ENCODE peak calls at places on chromosome 2, in four cellular contexts. One of them, this sample, is unnamed.
A peak's percentile ranks its signal among the peaks of the same experiment; 100 is the strongest.

GRCh38 chr2:70123051-70123828 is 36.0 kb downstream of the PCBP1 start:
- DNase-seq in stomach: peak; percentile 66
- DNase-seq in CD8-positive, alpha-beta T cell: no peak
- DNase-seq in endothelial cell of umbilical vein: no peak
- DNase-seq in this sample: no peak

GRCh38 chr2:66080136-66080535 is 354.8 kb upstream of the MEIS1 start:
- DNase-seq in stomach: no peak
- DNase-seq in CD8-positive, alpha-beta T cell: no peak
- DNase-seq in endothelial cell of umbilical vein: no peak
- DNase-seq in this sample: no peak

GRCh38 chr2:177242136-177242987 is 22.2 kb downstream of the NFE2L2 start:
- DNase-seq in stomach: no peak
- DNase-seq in CD8-positive, alpha-beta T cell: no peak
- DNase-seq in endothelial cell of umbilical vein: peak; percentile 91
- DNase-seq in this sample: no peak

GRCh38 chr2:69163109-69163508 is 150.1 kb downstream of the ANTXR1 start:
- DNase-seq in stomach: no peak
- DNase-seq in CD8-positive, alpha-beta T cell: no peak
- DNase-seq in endothelial cell of umbilical vein: peak; percentile 68
- DNase-seq in this sample: no peak

GRCh38 chr2:162301151-162301804 is 17.2 kb downstream of the IFIH1 start:
- DNase-seq in stomach: peak; percentile 59
- DNase-seq in CD8-positive, alpha-beta T cell: peak; percentile 37
- DNase-seq in endothelial cell of umbilical vein: peak; percentile 63
- DNase-seq in this sample: no peak

GRCh38 chr2:191983591-191983990 is 136.7 kb upstream of the CAVIN2 start:
- DNase-seq in stomach: no peak
- DNase-seq in CD8-positive, alpha-beta T cell: no peak
- DNase-seq in endothelial cell of umbilical vein: peak; percentile 55
- DNase-seq in this sample: no peak

GRCh38 chr2:24241528-24241927 is 66.7 kb downstream of the FAM228A start:
- DNase-seq in stomach: no peak
- DNase-seq in CD8-positive, alpha-beta T cell: no peak
- DNase-seq in endothelial cell of umbilical vein: no peak
- DNase-seq in this sample: no peak

GRCh38 chr2:95208101-95208500 is 780 bp downstream of the ZNF892 start:
- DNase-seq in stomach: no peak
- DNase-seq in CD8-positive, alpha-beta T cell: no peak
- DNase-seq in endothelial cell of umbilical vein: no peak
- DNase-seq in this sample: no peak

GRCh38 chr2:72887032-72887835 is at the start of gene SPR:
- DNase-seq in stomach: peak; percentile 90
- DNase-seq in CD8-positive, alpha-beta T cell: peak; percentile 37
- DNase-seq in endothelial cell of umbilical vein: peak; percentile 70
- DNase-seq in this sample: no peak

GRCh38 chr2:189555243-189555642 is 25.3 kb downstream of the SLC40A1 start:
- DNase-seq in stomach: no peak
- DNase-seq in CD8-positive, alpha-beta T cell: no peak
- DNase-seq in endothelial cell of umbilical vein: no peak
- DNase-seq in this sample: no peak

GRCh38 chr2:19408592-19408991 is 50.2 kb upstream of the OSR1 start:
- DNase-seq in stomach: no peak
- DNase-seq in CD8-positive, alpha-beta T cell: no peak
- DNase-seq in endothelial cell of umbilical vein: no peak
- DNase-seq in this sample: no peak

GRCh38 chr2:189210250-189211075 is 30.9 kb upstream of the COL5A2 start:
- DNase-seq in stomach: no peak
- DNase-seq in CD8-positive, alpha-beta T cell: no peak
- DNase-seq in endothelial cell of umbilical vein: peak; percentile 94
- DNase-seq in this sample: no peak

GRCh38 chr2:240990266-240990529 is 8.2 kb upstream of the SNED1 start:
- DNase-seq in stomach: peak; percentile 25
- DNase-seq in CD8-positive, alpha-beta T cell: no peak
- DNase-seq in endothelial cell of umbilical vein: no peak
- DNase-seq in this sample: no peak

GRCh38 chr2:65499216-65499615 is 66.8 kb upstream of the SPRED2 start:
- DNase-seq in stomach: no peak
- DNase-seq in CD8-positive, alpha-beta T cell: no peak
- DNase-seq in endothelial cell of umbilical vein: no peak
- DNase-seq in this sample: no peak

GRCh38 chr2:132373391-132374135 is 43.0 kb upstream of the GPR39 start:
- DNase-seq in stomach: no peak
- DNase-seq in CD8-positive, alpha-beta T cell: no peak
- DNase-seq in endothelial cell of umbilical vein: no peak
- DNase-seq in this sample: no peak

GRCh38 chr2:181892795-181893435 is 1.4 kb downstream of the ITPRID2 start:
- DNase-seq in stomach: no peak
- DNase-seq in CD8-positive, alpha-beta T cell: no peak
- DNase-seq in endothelial cell of umbilical vein: peak; percentile 86
- DNase-seq in this sample: no peak

GRCh38 chr2:139790807-139791206 is 1010.6 kb upstream of the NXPH2 start:
- DNase-seq in stomach: no peak
- DNase-seq in CD8-positive, alpha-beta T cell: no peak
- DNase-seq in endothelial cell of umbilical vein: peak; percentile 45
- DNase-seq in this sample: no peak

GRCh38 chr2:15939556-15939853 is 845 bp upstream of the MYCN start:
- DNase-seq in stomach: peak; percentile 72
- DNase-seq in CD8-positive, alpha-beta T cell: peak; percentile 16
- DNase-seq in endothelial cell of umbilical vein: no peak
- DNase-seq in this sample: peak; percentile 86
- TF ChIP-seq CTCF in stomach: no peak
- TF ChIP-seq CTCF in CD8-positive, alpha-beta T cell: no peak
- TF ChIP-seq CTCF in endothelial cell of umbilical vein: peak; percentile 75
- TF ChIP-seq CTCF in this sample: no peak

DNA sequence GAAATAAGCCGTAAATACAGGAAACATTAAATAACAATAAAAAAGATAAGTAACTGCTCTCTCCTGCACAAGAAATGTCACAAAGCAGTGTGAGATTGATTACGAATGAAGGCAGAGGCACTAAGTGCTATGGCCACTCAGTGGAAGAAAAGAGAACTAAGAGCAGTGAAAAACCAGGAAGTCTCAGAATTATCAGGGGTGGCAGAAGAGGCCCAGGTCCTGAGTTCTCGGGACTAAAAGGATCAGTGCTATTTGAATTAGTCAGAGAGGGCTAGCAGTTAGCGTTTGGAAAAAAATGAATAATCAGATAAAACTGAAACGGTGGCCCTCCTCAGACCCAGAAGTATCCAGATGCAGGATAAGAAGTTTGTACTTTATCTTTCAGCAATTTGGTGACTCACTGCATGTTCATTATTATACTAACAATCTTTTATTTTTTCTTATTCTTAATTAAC is 367.1 kb downstream of the ZEB2 start:
- DNase-seq in stomach: no peak
- DNase-seq in CD8-positive, alpha-beta T cell: no peak
- DNase-seq in endothelial cell of umbilical vein: peak; percentile 59
- DNase-seq in this sample: no peak
- TF ChIP-seq CTCF in stomach: no peak
- TF ChIP-seq CTCF in CD8-positive, alpha-beta T cell: no peak
- TF ChIP-seq CTCF in endothelial cell of umbilical vein: no peak
- TF ChIP-seq CTCF in this sample: peak; percentile 8

GRCh38 chr2:102030855-102031527 is 39.2 kb downstream of the IL1R2 start:
- DNase-seq in stomach: no peak
- DNase-seq in CD8-positive, alpha-beta T cell: no peak
- DNase-seq in endothelial cell of umbilical vein: no peak
- DNase-seq in this sample: no peak

GRCh38 chr2:102033750-102034682 is 42.3 kb downstream of the IL1R2 start:
- DNase-seq in stomach: no peak
- DNase-seq in CD8-positive, alpha-beta T cell: no peak
- DNase-seq in endothelial cell of umbilical vein: no peak
- DNase-seq in this sample: no peak

GRCh38 chr2:102034683-102035606 is 43.2 kb downstream of the IL1R2 start:
- DNase-seq in stomach: no peak
- DNase-seq in CD8-positive, alpha-beta T cell: no peak
- DNase-seq in endothelial cell of umbilical vein: no peak
- DNase-seq in this sample: no peak

GRCh38 chr2:102032368-102033027 is 40.7 kb downstream of the IL1R2 start:
- DNase-seq in stomach: no peak
- DNase-seq in CD8-positive, alpha-beta T cell: no peak
- DNase-seq in endothelial cell of umbilical vein: no peak
- DNase-seq in this sample: no peak

GRCh38 chr2:102033028-102033749 is 41.4 kb downstream of the IL1R2 start:
- DNase-seq in stomach: peak; percentile 81
- DNase-seq in CD8-positive, alpha-beta T cell: no peak
- DNase-seq in endothelial cell of umbilical vein: peak; percentile 47
- DNase-seq in this sample: no peak
- TF ChIP-seq CTCF in stomach: no peak
- TF ChIP-seq CTCF in CD8-positive, alpha-beta T cell: no peak
- TF ChIP-seq CTCF in endothelial cell of umbilical vein: no peak
- TF ChIP-seq CTCF in this sample: no peak

GRCh38 chr2:46314065-46314835 is 17.0 kb downstream of the EPAS1 start:
- DNase-seq in stomach: no peak
- DNase-seq in CD8-positive, alpha-beta T cell: no peak
- DNase-seq in endothelial cell of umbilical vein: no peak
- DNase-seq in this sample: no peak

GRCh38 chr2:46311651-46312223 is 14.5 kb downstream of the EPAS1 start:
- DNase-seq in stomach: no peak
- DNase-seq in CD8-positive, alpha-beta T cell: no peak
- DNase-seq in endothelial cell of umbilical vein: no peak
- DNase-seq in this sample: no peak

GRCh38 chr2:46315103-46315890 is 18.1 kb downstream of the EPAS1 start:
- DNase-seq in stomach: peak; percentile 91
- DNase-seq in CD8-positive, alpha-beta T cell: no peak
- DNase-seq in endothelial cell of umbilical vein: peak; percentile 97
- DNase-seq in this sample: no peak

GRCh38 chr2:46310446-46310845 is 13.2 kb downstream of the EPAS1 start:
- DNase-seq in stomach: no peak
- DNase-seq in CD8-positive, alpha-beta T cell: no peak
- DNase-seq in endothelial cell of umbilical vein: no peak
- DNase-seq in this sample: no peak

GRCh38 chr2:46313063-46313462 is 15.9 kb downstream of the EPAS1 start:
- DNase-seq in stomach: no peak
- DNase-seq in CD8-positive, alpha-beta T cell: no peak
- DNase-seq in endothelial cell of umbilical vein: no peak
- DNase-seq in this sample: no peak
- TF ChIP-seq CTCF in stomach: no peak
- TF ChIP-seq CTCF in CD8-positive, alpha-beta T cell: no peak
- TF ChIP-seq CTCF in endothelial cell of umbilical vein: no peak
- TF ChIP-seq CTCF in this sample: no peak

GRCh38 chr2:54664238-54664786 is 59.1 kb upstream of the EML6 start:
- DNase-seq in stomach: no peak
- DNase-seq in CD8-positive, alpha-beta T cell: no peak
- DNase-seq in endothelial cell of umbilical vein: no peak
- DNase-seq in this sample: peak; percentile 23

GRCh38 chr2:54658548-54659207 is 64.8 kb upstream of the EML6 start:
- DNase-seq in stomach: no peak
- DNase-seq in CD8-positive, alpha-beta T cell: no peak
- DNase-seq in endothelial cell of umbilical vein: peak; percentile 17
- DNase-seq in this sample: peak; percentile 71

GRCh38 chr2:54663424-54664030 is 59.9 kb upstream of the EML6 start:
- DNase-seq in stomach: no peak
- DNase-seq in CD8-positive, alpha-beta T cell: no peak
- DNase-seq in endothelial cell of umbilical vein: no peak
- DNase-seq in this sample: no peak

GRCh38 chr2:54657664-54658083 is 65.8 kb upstream of the EML6 start:
- DNase-seq in stomach: peak; percentile 82
- DNase-seq in CD8-positive, alpha-beta T cell: no peak
- DNase-seq in endothelial cell of umbilical vein: peak; percentile 61
- DNase-seq in this sample: no peak

GRCh38 chr2:54660752-54661151 is 62.7 kb upstream of the EML6 start:
- DNase-seq in stomach: no peak
- DNase-seq in CD8-positive, alpha-beta T cell: no peak
- DNase-seq in endothelial cell of umbilical vein: no peak
- DNase-seq in this sample: peak; percentile 36
- TF ChIP-seq CTCF in stomach: no peak
- TF ChIP-seq CTCF in CD8-positive, alpha-beta T cell: no peak
- TF ChIP-seq CTCF in endothelial cell of umbilical vein: no peak
- TF ChIP-seq CTCF in this sample: no peak

GRCh38 chr2:200308001-200308400 is 1.5 kb downstream of the SPATS2L start:
- DNase-seq in stomach: no peak
- DNase-seq in CD8-positive, alpha-beta T cell: no peak
- DNase-seq in endothelial cell of umbilical vein: no peak
- DNase-seq in this sample: no peak

GRCh38 chr2:200309296-200309846 is 2.9 kb downstream of the SPATS2L start:
- DNase-seq in stomach: no peak
- DNase-seq in CD8-positive, alpha-beta T cell: no peak
- DNase-seq in endothelial cell of umbilical vein: no peak
- DNase-seq in this sample: no peak

GRCh38 chr2:200306969-200307811 is 697 bp downstream of the SPATS2L start:
- DNase-seq in stomach: peak; percentile 63
- DNase-seq in CD8-positive, alpha-beta T cell: no peak
- DNase-seq in endothelial cell of umbilical vein: peak; percentile 37
- DNase-seq in this sample: peak; percentile 84

GRCh38 chr2:200310545-200310971 is 4.1 kb downstream of the SPATS2L start:
- DNase-seq in stomach: no peak
- DNase-seq in CD8-positive, alpha-beta T cell: no peak
- DNase-seq in endothelial cell of umbilical vein: no peak
- DNase-seq in this sample: no peak

GRCh38 chr2:200308421-200309295 is 2.2 kb downstream of the SPATS2L start:
- DNase-seq in stomach: no peak
- DNase-seq in CD8-positive, alpha-beta T cell: no peak
- DNase-seq in endothelial cell of umbilical vein: peak; percentile 6
- DNase-seq in this sample: no peak
- TF ChIP-seq CTCF in stomach: no peak
- TF ChIP-seq CTCF in CD8-positive, alpha-beta T cell: no peak
- TF ChIP-seq CTCF in endothelial cell of umbilical vein: no peak
- TF ChIP-seq CTCF in this sample: peak; percentile 45

GRCh38 chr2:3267869-3268704 is 109.5 kb downstream of the EIPR1 start:
- DNase-seq in stomach: peak; percentile 13
- DNase-seq in CD8-positive, alpha-beta T cell: no peak
- DNase-seq in endothelial cell of umbilical vein: no peak
- DNase-seq in this sample: peak; percentile 82
- TF ChIP-seq CTCF in stomach: no peak
- TF ChIP-seq CTCF in CD8-positive, alpha-beta T cell: no peak
- TF ChIP-seq CTCF in endothelial cell of umbilical vein: no peak
- TF ChIP-seq CTCF in this sample: no peak

DNA sequence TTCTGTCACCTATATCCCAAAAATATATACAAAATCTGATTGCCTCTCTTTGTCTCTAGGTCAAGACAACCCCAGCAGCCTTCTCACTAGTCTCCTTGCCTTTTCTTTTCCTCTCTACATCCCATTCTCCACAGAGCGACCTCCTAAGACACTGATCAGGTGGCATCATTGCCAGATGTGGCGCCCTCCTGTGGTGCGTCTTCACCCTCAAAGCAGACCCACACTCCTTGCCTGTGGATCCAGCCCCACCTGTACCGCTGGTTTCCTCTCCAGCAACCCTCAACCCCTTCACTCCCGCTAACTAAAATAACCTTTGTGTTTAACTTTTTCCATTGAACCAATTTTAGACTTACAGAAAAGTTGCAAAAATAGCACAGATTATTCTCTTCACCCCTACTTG is 273.3 kb downstream of the GLI2 start:
- DNase-seq in stomach: no peak
- DNase-seq in CD8-positive, alpha-beta T cell: no peak
- DNase-seq in endothelial cell of umbilical vein: no peak
- DNase-seq in this sample: no peak
- TF ChIP-seq CTCF in stomach: no peak
- TF ChIP-seq CTCF in CD8-positive, alpha-beta T cell: no peak
- TF ChIP-seq CTCF in endothelial cell of umbilical vein: peak; percentile 36
- TF ChIP-seq CTCF in this sample: peak; percentile 35

GRCh38 chr2:179240481-179241451 is 23.9 kb downstream of the SESTD1 start:
- DNase-seq in stomach: no peak
- DNase-seq in CD8-positive, alpha-beta T cell: no peak
- DNase-seq in endothelial cell of umbilical vein: no peak
- DNase-seq in this sample: no peak
- TF ChIP-seq CTCF in stomach: no peak
- TF ChIP-seq CTCF in CD8-positive, alpha-beta T cell: no peak
- TF ChIP-seq CTCF in endothelial cell of umbilical vein: peak; percentile 3
- TF ChIP-seq CTCF in this sample: peak; percentile 14